ENCODE peak calls at places on chromosomes 4 and X, in four cellular contexts. M is psoas muscle, U is upper lobe of right lung, H is heart left ventricle. Y is an unnamed sample.

GRCh38 chrX:119266364-119266995 is 30.4 kb downstream of the PGRMC1 start:
- DNase-seq in M (no peak), U (no peak), H (no peak), Y (no peak)

GRCh38 chr4:68490826-68491457 is 43.7 kb downstream of the TMPRSS11E start:
- DNase-seq in M (no peak), U (no peak), H (peak; percentile 25), Y (no peak)

GRCh38 chrX:12988797-12989196 is 13.9 kb downstream of the TMSB4X start:
- DNase-seq in M (no peak), U (no peak), H (no peak), Y (no peak)

GRCh38 chr4:40251366-40251765 is 54.5 kb downstream of the RHOH start:
- DNase-seq in M (no peak), U (no peak), H (no peak), Y (no peak)

GRCh38 chrX:85590638-85591037 is 211.2 kb upstream of the POF1B start:
- DNase-seq in M (no peak), U (no peak), H (no peak), Y (no peak)

GRCh38 chr4:15084780-15085179 is 82.5 kb downstream of the CPEB2 start:
- DNase-seq in M (no peak), U (no peak), H (no peak), Y (no peak)

GRCh38 chr4:52197351-52197750 is 146.2 kb downstream of the SPATA18 start:
- DNase-seq in M (no peak), U (no peak), H (no peak), Y (no peak)

GRCh38 chrX:64842492-64842891 is 133.8 kb downstream of the ZC4H2 start:
- DNase-seq in M (no peak), U (no peak), H (no peak), Y (no peak)

GRCh38 chr4:58734030-58734673 is 1624.0 kb upstream of the IGFBP7 start:
- DNase-seq in M (no peak), U (no peak), H (no peak), Y (no peak)

GRCh38 chrX:80705379-80705778 is 104.3 kb downstream of the BRWD3 start:
- DNase-seq in M (no peak), U (no peak), H (no peak), Y (no peak)

GRCh38 chr4:167020410-167020809 is 213.9 kb downstream of the SPOCK3 start:
- DNase-seq in M (no peak), U (no peak), H (no peak), Y (no peak)

GRCh38 chrX:110161361-110161686 is 156.6 kb downstream of the AMMECR1 start:
- DNase-seq in M (no peak), U (no peak), H (no peak), Y (no peak)

GRCh38 chrX:75522565-75523411 is at the start of gene ZDHHC15:
- DNase-seq in M (peak; percentile 68), U (peak; percentile 83), H (peak; percentile 72), Y (peak; percentile 88)

GRCh38 chr4:14607001-14607400 is 395.3 kb upstream of the CPEB2 start:
- DNase-seq in M (no peak), U (no peak), H (no peak), Y (no peak)

GRCh38 chr4:183101956-183102480 is 3.0 kb downstream of the WWC2 start:
- DNase-seq in M (no peak), U (no peak), H (no peak), Y (no peak)

GRCh38 chr4:95386410-95386809 is 162.4 kb downstream of the UNC5C start:
- DNase-seq in M (no peak), U (no peak), H (no peak), Y (no peak)

GRCh38 chr4:151685303-151685702 is 75.5 kb downstream of the GATB start:
- DNase-seq in M (no peak), U (no peak), H (peak; percentile 49), Y (no peak)

GRCh38 chr4:151679247-151679646 is 81.6 kb downstream of the GATB start:
- DNase-seq in M (no peak), U (no peak), H (no peak), Y (no peak)

GRCh38 chr4:151678048-151678853 is 82.6 kb downstream of the GATB start:
- DNase-seq in M (no peak), U (no peak), H (no peak), Y (no peak)

GRCh38 chr4:151677193-151677592 is 83.6 kb downstream of the GATB start:
- DNase-seq in M (no peak), U (no peak), H (no peak), Y (no peak)

DNA sequence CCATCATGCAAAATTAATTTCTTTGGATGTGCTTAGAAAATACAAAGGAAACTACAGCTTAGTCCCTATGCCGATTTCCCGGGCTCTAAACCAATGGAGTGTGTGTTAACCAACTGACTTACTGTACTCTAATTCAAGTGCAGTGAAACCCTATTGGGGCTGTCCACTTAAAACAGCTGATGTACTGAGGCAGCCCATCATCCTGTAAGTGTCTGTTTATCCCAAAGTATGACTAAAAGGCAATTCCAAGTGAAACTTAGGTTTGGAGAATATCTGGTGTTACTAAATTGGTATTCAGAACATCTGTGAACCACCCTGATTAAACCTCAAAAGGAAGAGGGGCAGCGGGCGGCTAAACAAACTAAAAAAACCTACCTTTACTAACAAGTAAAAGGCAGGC is 79.7 kb downstream of the GATB start:
- DNase-seq in M (no peak), U (no peak), H (no peak), Y (no peak)
- H3K4me1 ChIP-seq in M (peaks cover 18% of the 10 kb centered on the region), U (no peaks in the 10 kb centered on the region), H (peaks cover 10% of the 10 kb centered on the region), Y (no peaks in the 10 kb centered on the region)

GRCh38 chrX:131910565-131910964 is 112.5 kb upstream of the STK26 start:
- DNase-seq in M (no peak), U (no peak), H (no peak), Y (no peak)

GRCh38 chrX:131907488-131908314 is 115.4 kb upstream of the STK26 start:
- DNase-seq in M (no peak), U (no peak), H (no peak), Y (no peak)
- H3K4me3 ChIP-seq in M (no peak overlapping the region), U (no peak overlapping the region), H (no peak overlapping the region), Y (no peak overlapping the region)

GRCh38 chrX:105189093-105189492 is 31.4 kb downstream of the TEX13A start:
- DNase-seq in M (no peak), U (no peak), H (no peak), Y (no peak)

GRCh38 chrX:105190252-105190853 is 30.1 kb downstream of the TEX13A start:
- DNase-seq in M (no peak), U (no peak), H (no peak), Y (peak; percentile 34)

GRCh38 chrX:105191878-105192277 is 28.6 kb downstream of the TEX13A start:
- DNase-seq in M (no peak), U (no peak), H (no peak), Y (peak; percentile 18)
- TF ChIP-seq CTCF in M (peak; percentile 9), U (no peak), H (no peak), Y (no peak)

GRCh38 chr4:151250706-151251105 is 26.3 kb upstream of the PRSS48 start:
- DNase-seq in M (no peak), U (no peak), H (no peak), Y (no peak)
- H3K4me1 ChIP-seq in M (peaks cover 3% of the 10 kb centered on the region), U (no peaks in the 10 kb centered on the region), H (peaks cover 4% of the 10 kb centered on the region), Y (peaks cover 4% of the 10 kb centered on the region)

GRCh38 chrX:153829549-153829798 is 870 bp downstream of the PDZD4 start:
- DNase-seq in M (no peak), U (no peak), H (no peak), Y (no peak)

GRCh38 chrX:153827016-153827415 is 3.3 kb downstream of the PDZD4 start:
- DNase-seq in M (no peak), U (no peak), H (no peak), Y (no peak)

GRCh38 chrX:153828723-153829548 is 1.4 kb downstream of the PDZD4 start:
- DNase-seq in M (no peak), U (no peak), H (no peak), Y (no peak)

GRCh38 chrX:153827903-153828302 is 2.4 kb downstream of the PDZD4 start:
- DNase-seq in M (no peak), U (no peak), H (no peak), Y (no peak)

GRCh38 chrX:153828308-153828707 is 2.0 kb downstream of the PDZD4 start:
- DNase-seq in M (no peak), U (no peak), H (no peak), Y (no peak)
- H3K4me3 ChIP-seq in M (no peak overlapping the region), U (peak overlapping the region; percentile 36), H (peak overlapping the region; percentile 57), Y (no peak overlapping the region)

GRCh38 chr4:36399762-36400353 is 118.4 kb downstream of the DTHD1 start:
- DNase-seq in M (no peak), U (no peak), H (no peak), Y (peak; percentile 36)
- TF ChIP-seq CTCF in M (peak; percentile 19), U (peak; percentile 72), H (peak; percentile 40), Y (no peak)

GRCh38 chr4:6912412-6912811 is 2.8 kb downstream of the TBC1D14 start:
- DNase-seq in M (peak; percentile 43), U (no peak), H (no peak), Y (no peak)
- H3K4me1 ChIP-seq in M (peaks cover 64% of the 10 kb centered on the region), U (peaks cover 44% of the 10 kb centered on the region), H (peaks cover 47% of the 10 kb centered on the region), Y (peaks cover 4% of the 10 kb centered on the region)

Y was measured in pancreas.